ENCODE peak calls at places on chromosomes 16 and 17, in five cellular contexts. O, J, Z, L and D are unnamed samples.
A peak's percentile ranks its signal among the peaks of the same experiment; 100 is the strongest.

GRCh38 chr17:40614431-40615294 is 33.0 kb downstream of the SMARCE1 start:
- DNase-seq in O (no peak), J (no peak), Z (no peak), L (no peak), D (no peak)

GRCh38 chr17:41008811-41009210 is at the start of gene KRTAP3-1:
- DNase-seq in O (no peak), J (no peak), Z (no peak), L (no peak), D (no peak)

GRCh38 chr16:85729452-85729851 is 21.4 kb downstream of the C16orf74 start:
- DNase-seq in O (no peak), J (no peak), Z (no peak), L (no peak), D (no peak)

GRCh38 chr17:81057079-81057730 is 22.3 kb downstream of the BAIAP2 start:
- DNase-seq in O (no peak), J (peak; percentile 82), Z (peak; percentile 83), L (no peak), D (peak; percentile 8)

GRCh38 chr16:19715566-19715965 is 2.5 kb downstream of the KNOP1 start:
- DNase-seq in O (no peak), J (no peak), Z (no peak), L (no peak), D (no peak)

GRCh38 chr17:77771998-77772397 is 186.5 kb upstream of the TNRC6C start:
- DNase-seq in O (no peak), J (no peak), Z (no peak), L (no peak), D (no peak)

GRCh38 chr16:4142268-4142667 is 26.0 kb upstream of the ADCY9 start:
- DNase-seq in O (no peak), J (no peak), Z (no peak), L (no peak), D (no peak)

GRCh38 chr17:40121191-40121885 is 433 bp upstream of the MSL1 start:
- DNase-seq in O (no peak), J (peak; percentile 61), Z (peak; percentile 77), L (peak; percentile 49), D (no peak)

GRCh38 chr16:28974437-28975157 is at the start of gene SPNS1:
- DNase-seq in O (peak; percentile 80), J (peak; percentile 98), Z (peak; percentile 99), L (peak; percentile 96), D (peak; percentile 97)

GRCh38 chr17:19346351-19347255 is 15.9 kb downstream of the B9D1 start:
- DNase-seq in O (peak; percentile 59), J (peak; percentile 92), Z (peak; percentile 84), L (peak; percentile 88), D (peak; percentile 81)

GRCh38 chr16:21646721-21647561 is 5.5 kb downstream of the IGSF6 start:
- DNase-seq in O (no peak), J (peak; percentile 18), Z (no peak), L (no peak), D (no peak)

GRCh38 chr17:66649818-66650489 is 185.0 kb upstream of the CACNG5 start:
- DNase-seq in O (no peak), J (no peak), Z (no peak), L (no peak), D (no peak)

GRCh38 chr17:41552455-41552854 is 19.4 kb downstream of the KRT9 start:
- DNase-seq in O (no peak), J (no peak), Z (no peak), L (no peak), D (no peak)

GRCh38 chr16:82263456-82264159 is 93.6 kb upstream of the MPHOSPH6 start:
- DNase-seq in O (peak; percentile 8), J (peak; percentile 53), Z (peak; percentile 77), L (peak; percentile 40), D (peak; percentile 36)

GRCh38 chr16:57194512-57194911 is 8.4 kb downstream of the RSPRY1 start:
- DNase-seq in O (peak; percentile 63), J (peak; percentile 94), Z (peak; percentile 61), L (peak; percentile 90), D (peak; percentile 89)

GRCh38 chr17:37818689-37819088 is 73.8 kb upstream of the HNF1B start:
- DNase-seq in O (no peak), J (no peak), Z (no peak), L (no peak), D (no peak)

GRCh38 chr16:29943846-29944669 is 17.8 kb upstream of the TMEM219 start:
- DNase-seq in O (peak; percentile 97), J (peak; percentile 99), Z (peak; percentile 91), L (peak; percentile 98), D (peak; percentile 99)

GRCh38 chr17:57810740-57811632 is 38.9 kb downstream of the MRPS23 start:
- DNase-seq in O (no peak), J (peak; percentile 28), Z (peak; percentile 30), L (peak; percentile 59), D (no peak)

GRCh38 chr16:14015017-14015416 is 56.1 kb upstream of the MRTFB start:
- DNase-seq in O (no peak), J (peak; percentile 22), Z (no peak), L (peak; percentile 22), D (no peak)

GRCh38 chr17:59353936-59354755 is 22.7 kb downstream of the YPEL2 start:
- DNase-seq in O (no peak), J (no peak), Z (no peak), L (no peak), D (no peak)

GRCh38 chr17:2064980-2065785 is 10.3 kb downstream of the HIC1 start:
- DNase-seq in O (no peak), J (peak; percentile 83), Z (no peak), L (peak; percentile 66), D (peak; percentile 72)

GRCh38 chr16:89921699-89922476 is 1.3 kb upstream of the TUBB3 start:
- DNase-seq in O (peak; percentile 71), J (peak; percentile 95), Z (peak; percentile 95), L (peak; percentile 92), D (peak; percentile 96)

GRCh38 chr17:49851387-49852291 is 3.8 kb upstream of the TAC4 start:
- DNase-seq in O (peak; percentile 20), J (peak; percentile 64), Z (peak; percentile 79), L (peak; percentile 70), D (peak; percentile 31)

GRCh38 chr17:37083461-37083860 is 134.7 kb downstream of the AATF start:
- DNase-seq in O (no peak), J (no peak), Z (no peak), L (no peak), D (no peak)

GRCh38 chr16:57720142-57720575 is 15.4 kb upstream of the KATNB1 start:
- DNase-seq in O (peak; percentile 8), J (peak; percentile 55), Z (peak; percentile 78), L (peak; percentile 50), D (peak; percentile 47)

GRCh38 chr17:60311936-60312335 is 80.0 kb downstream of the USP32 start:
- DNase-seq in O (no peak), J (no peak), Z (no peak), L (peak; percentile 63), D (no peak)

GRCh38 chr16:71637398-71637797 is 11.4 kb downstream of the MARVELD3 start:
- DNase-seq in O (peak; percentile 83), J (peak; percentile 76), Z (no peak), L (peak; percentile 64), D (peak; percentile 49)

GRCh38 chr16:77472262-77472661 is 37.4 kb upstream of the ADAMTS18 start:
- DNase-seq in O (no peak), J (no peak), Z (no peak), L (no peak), D (no peak)

GRCh38 chr16:847151-847550 is 46.6 kb upstream of the GNG13 start:
- DNase-seq in O (no peak), J (no peak), Z (no peak), L (no peak), D (no peak)

GRCh38 chr16:843771-844170 is 43.2 kb upstream of the GNG13 start:
- DNase-seq in O (no peak), J (no peak), Z (no peak), L (no peak), D (no peak)

GRCh38 chr16:842631-843560 is 42.4 kb upstream of the GNG13 start:
- DNase-seq in O (no peak), J (no peak), Z (no peak), L (no peak), D (no peak)

GRCh38 chr16:845349-845740 is 44.8 kb upstream of the GNG13 start:
- DNase-seq in O (no peak), J (no peak), Z (no peak), L (no peak), D (no peak)

GRCh38 chr16:844638-845348 is 44.3 kb upstream of the GNG13 start:
- DNase-seq in O (no peak), J (no peak), Z (no peak), L (no peak), D (no peak)
- TF ChIP-seq CTCF in O (no peak), J (no peak), Z (no peak), L (no peak), D (no peak)

DNA sequence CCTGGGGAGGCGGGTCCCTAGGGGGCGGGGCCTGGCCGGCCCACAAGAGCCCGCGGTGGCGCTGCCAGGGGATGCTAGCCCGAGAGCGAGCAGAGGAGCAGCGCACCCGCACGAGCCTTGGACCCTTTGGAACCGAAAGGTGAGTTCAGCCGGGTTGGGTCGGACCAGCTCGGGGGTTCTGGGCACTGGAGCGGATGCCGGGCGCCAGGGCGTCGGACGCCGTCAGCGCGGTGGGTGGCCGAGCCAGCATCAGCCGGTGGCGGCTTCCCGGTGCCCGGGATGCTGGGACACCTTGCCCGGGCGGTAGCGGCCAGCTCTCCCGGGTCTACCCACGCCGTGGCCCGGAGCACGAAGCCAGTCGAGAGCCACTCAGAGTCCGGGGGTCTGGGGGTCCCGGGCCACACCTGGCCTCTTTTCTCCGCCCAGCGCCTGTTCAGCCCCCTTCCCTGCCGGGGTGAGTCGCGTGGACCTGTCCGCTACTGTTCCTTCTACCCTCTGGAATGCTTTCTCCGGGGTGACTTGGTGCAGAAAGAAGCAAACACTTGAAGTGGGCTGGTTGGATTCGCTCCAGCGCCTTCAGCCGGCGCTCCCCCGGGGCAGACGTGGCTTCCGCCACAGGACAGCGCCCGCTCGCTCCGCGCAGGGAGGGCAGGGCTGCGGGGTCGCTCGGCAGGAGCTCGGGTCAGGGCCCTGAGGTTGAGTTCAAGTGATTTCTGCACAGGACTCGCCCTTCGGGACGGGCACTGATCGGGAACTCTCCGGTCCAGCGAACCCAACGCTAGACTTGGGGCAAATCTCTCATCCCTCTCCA is at the start of gene SCNN1G:
- DNase-seq in O (no peak), J (no peak), Z (peak; percentile 16), L (no peak), D (no peak)
- TF ChIP-seq CTCF in O (no peak), J (no peak), Z (no peak), L (no peak), D (peak; percentile 74)

GRCh38 chr16:83793179-83793578 is 14.6 kb upstream of the HSBP1 start:
- DNase-seq in O (no peak), J (no peak), Z (no peak), L (no peak), D (no peak)
- TF ChIP-seq CTCF in O (no peak), J (no peak), Z (no peak), L (no peak), D (no peak)

DNA sequence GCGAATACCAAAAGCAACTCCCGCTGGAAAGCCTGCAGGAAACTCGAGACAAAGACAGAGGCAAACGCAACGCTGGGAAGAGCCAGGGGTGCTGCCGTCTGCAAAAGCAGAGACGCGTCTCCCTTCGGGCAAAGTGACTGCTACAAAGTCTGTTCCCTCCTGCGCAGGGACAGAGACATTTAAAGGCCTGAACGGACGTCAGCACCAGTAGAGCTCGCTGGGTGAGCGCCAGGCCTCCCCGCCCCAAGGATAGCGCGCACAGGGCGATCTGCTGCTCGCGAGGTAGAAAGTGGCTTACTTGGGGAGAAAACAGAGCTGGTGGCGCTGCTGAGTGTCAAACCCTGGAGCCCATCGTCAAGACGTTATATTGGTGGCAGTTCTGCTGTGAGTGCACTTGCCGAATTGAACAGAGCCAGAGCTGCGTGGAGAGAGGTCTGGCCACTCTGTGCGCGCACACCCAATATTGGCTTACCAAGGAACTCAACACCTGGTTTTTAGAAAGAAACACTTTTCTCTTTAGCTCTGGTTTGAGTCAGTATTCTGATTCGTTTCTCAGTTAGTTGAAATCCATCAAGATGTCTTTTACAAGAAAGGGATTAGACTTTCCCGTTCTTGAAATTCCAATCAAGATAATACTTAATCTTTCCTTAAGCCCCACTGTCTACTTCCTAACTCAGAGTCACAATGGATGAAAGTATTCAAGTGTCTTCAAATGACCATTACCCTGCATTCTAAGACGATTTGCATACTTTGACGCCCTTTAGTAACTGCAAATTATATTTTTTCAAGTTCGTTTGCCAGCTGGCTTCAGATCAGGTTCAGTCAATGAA is 190.1 kb downstream of the USP22 start:
- DNase-seq in O (no peak), J (peak; percentile 22), Z (peak; percentile 56), L (no peak), D (no peak)
- TF ChIP-seq CTCF in O (no peak), J (no peak), Z (no peak), L (no peak), D (no peak)